ENCODE peak calls at places on chromosomes 11 and 22, in seven cellular contexts. Y, N, K, D, W, Z and Q are unnamed samples. For H3K27me3 and H3K4me1, the result is how much of the 10 kb centered on the place peaks cover.

GRCh38 chr22:32469799-32470212 is 4.8 kb upstream of the FBXO7 start:
- DNase-seq in D (no peak), K (no peak), Z (no peak), N (no peak), Y (no peak), W (peak), Q (no peak)

GRCh38 chr11:104918113-104918824 is 20.0 kb upstream of the CASP12 start:
- DNase-seq in W (peak), N (no peak), Z (peak), K (no peak), D (peak), Y (peak), Q (no peak)

GRCh38 chr22:23639661-23640060 is 7.5 kb upstream of the DRICH1 start:
- DNase-seq in Z (no peak), W (no peak), K (no peak), Y (no peak), D (no peak), N (no peak), Q (no peak)

GRCh38 chr22:50264104-50264745 is 2.7 kb upstream of the MAPK12 start:
- DNase-seq in K (no peak), W (no peak), N (no peak), Z (no peak), Y (no peak), D (no peak), Q (no peak)

GRCh38 chr11:21115999-21116398 is 446.6 kb downstream of the NELL1 start:
- DNase-seq in W (no peak), Y (no peak), Z (no peak), N (no peak), K (no peak), D (no peak), Q (no peak)

GRCh38 chr11:19651654-19652053 is 61.0 kb upstream of the NAV2 start:
- DNase-seq in Z (no peak), Y (no peak), W (no peak), N (no peak), K (no peak), D (no peak), Q (no peak)

GRCh38 chr11:11157201-11157600 is 195.8 kb downstream of the CSNK2A3 start:
- DNase-seq in W (no peak), Y (peak), Z (no peak), K (no peak), N (no peak), D (peak), Q (peak)

GRCh38 chr22:32622004-32622761 is 147.6 kb downstream of the FBXO7 start:
- DNase-seq in K (peak), W (peak), D (no peak), N (no peak), Z (no peak), Y (no peak), Q (peak)

GRCh38 chr11:46906596-46906995 is 11.8 kb downstream of the LRP4 start:
- DNase-seq in D (no peak), Z (no peak), Y (no peak), N (no peak), W (peak), K (no peak), Q (no peak)

GRCh38 chr11:102243399-102243884 is 73.8 kb upstream of the BIRC3 start:
- DNase-seq in K (no peak), Z (no peak), N (no peak), Y (no peak), W (no peak), D (no peak), Q (no peak)

GRCh38 chr11:33713914-33714398 is 13.3 kb upstream of the C11orf91 start:
- DNase-seq in N (no peak), D (no peak), Z (no peak), K (no peak), W (no peak), Y (no peak), Q (no peak)

GRCh38 chr11:133945087-133945974 is 11.4 kb downstream of the IGSF9B start:
- DNase-seq in D (peak), Y (peak), Z (no peak), W (peak), K (no peak), N (no peak), Q (peak)

GRCh38 chr22:41094036-41094435 is 1.6 kb downstream of the EP300 start:
- DNase-seq in K (no peak), Z (no peak), N (no peak), D (no peak), W (peak), Y (peak), Q (no peak)

GRCh38 chr11:68990995-68991780 is 10.4 kb upstream of the MRGPRD start:
- DNase-seq in D (no peak), N (peak), K (peak), Z (no peak), Y (no peak), W (no peak), Q (no peak)

GRCh38 chr22:39384750-39385480 is 14.7 kb upstream of the TAB1 start:
- DNase-seq in Y (no peak), N (no peak), W (no peak), Z (no peak), D (no peak), K (no peak), Q (no peak)

GRCh38 chr11:121741954-121742361 is 289.2 kb upstream of the SORL1-AS1 start:
- DNase-seq in K (peak), Z (no peak), Y (no peak), W (peak), D (no peak), N (no peak), Q (peak)

GRCh38 chr22:32080904-32081303 is 37.8 kb downstream of the SLC5A1 start:
- DNase-seq in D (peak), N (no peak), K (no peak), W (peak), Z (peak), Y (peak), Q (no peak)

GRCh38 chr22:23564276-23564675 is 15.8 kb downstream of the IGLL1 start:
- DNase-seq in K (peak), Y (no peak), Z (no peak), D (no peak), N (no peak), W (no peak), Q (no peak)

GRCh38 chr11:115676206-115676605 is 172.0 kb upstream of the CADM1 start:
- DNase-seq in Z (no peak), Y (no peak), N (no peak), K (no peak), D (no peak), W (peak), Q (no peak)

GRCh38 chr11:64880240-64881001 is 2.0 kb upstream of the EHD1 start:
- DNase-seq in N (no peak), K (peak), Y (peak), D (peak), W (no peak), Z (no peak), Q (peak)

GRCh38 chr22:29309332-29310064 is 3.0 kb downstream of the GAS2L1 start:
- DNase-seq in Z (no peak), Y (no peak), K (no peak), N (no peak), W (no peak), D (no peak), Q (peak)

GRCh38 chr22:35560824-35561223 is 20.2 kb downstream of the RASD2 start:
- DNase-seq in Z (no peak), Y (no peak), D (no peak), N (no peak), K (no peak), W (no peak), Q (no peak)

GRCh38 chr11:117334896-117335295 is 7.2 kb downstream of the CEP164 start:
- DNase-seq in K (no peak), Y (no peak), Z (no peak), N (no peak), D (no peak), W (no peak), Q (no peak)

GRCh38 chr22:46081036-46081830 is 69.1 kb upstream of the PPARA start:
- DNase-seq in D (no peak), N (peak), K (peak), Y (no peak), W (no peak), Z (no peak), Q (peak)
- H3K27ac ChIP-seq in D (no peak), N (peak), K (peak), Y (no peak), W (peak), Z (peak), Q (peak)

GRCh38 chr11:2086239-2087040 is 52.7 kb downstream of the IGF2 start:
- DNase-seq in K (peak), Z (no peak), N (peak), W (no peak), Y (no peak), D (no peak), Q (no peak)

GRCh38 chr11:2090172-2091111 is 48.7 kb downstream of the IGF2 start:
- DNase-seq in K (no peak), Y (no peak), N (peak), Z (no peak), W (no peak), D (no peak), Q (no peak)

GRCh38 chr11:2088746-2089535 is 50.2 kb downstream of the IGF2 start:
- DNase-seq in D (no peak), Y (no peak), K (peak), Z (no peak), N (peak), W (no peak), Q (no peak)

GRCh38 chr11:2089536-2090165 is 49.5 kb downstream of the IGF2 start:
- DNase-seq in K (peak), Z (no peak), Y (peak), W (peak), D (peak), N (peak), Q (no peak)

DNA sequence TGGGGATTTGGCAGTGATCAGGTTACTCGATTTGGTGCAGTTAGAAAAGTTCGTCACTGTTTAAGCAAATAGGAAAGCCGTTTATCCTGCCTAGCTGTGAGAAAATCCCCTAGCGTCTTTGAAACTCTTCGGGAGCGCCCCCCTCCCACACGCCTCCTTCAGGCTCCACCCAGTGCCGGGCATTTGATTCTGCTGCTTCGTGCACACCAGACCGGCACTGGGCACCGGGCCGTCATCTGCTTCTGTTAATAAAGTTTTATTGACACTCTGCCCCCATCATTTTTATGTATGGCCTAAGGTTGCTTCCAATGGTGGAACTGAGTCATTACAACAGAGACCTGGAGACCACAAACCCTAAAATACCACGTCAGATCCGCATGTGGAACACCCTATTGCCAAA is 50.9 kb downstream of the IGF2 start:
- DNase-seq in W (no peak), N (no peak), K (no peak), Y (no peak), D (no peak), Z (no peak), Q (no peak)
- H3K27me3 ChIP-seq in W (under half), N (under half), K (under half), Y (under half), D (under half), Z (under half), Q (under half)

DNA sequence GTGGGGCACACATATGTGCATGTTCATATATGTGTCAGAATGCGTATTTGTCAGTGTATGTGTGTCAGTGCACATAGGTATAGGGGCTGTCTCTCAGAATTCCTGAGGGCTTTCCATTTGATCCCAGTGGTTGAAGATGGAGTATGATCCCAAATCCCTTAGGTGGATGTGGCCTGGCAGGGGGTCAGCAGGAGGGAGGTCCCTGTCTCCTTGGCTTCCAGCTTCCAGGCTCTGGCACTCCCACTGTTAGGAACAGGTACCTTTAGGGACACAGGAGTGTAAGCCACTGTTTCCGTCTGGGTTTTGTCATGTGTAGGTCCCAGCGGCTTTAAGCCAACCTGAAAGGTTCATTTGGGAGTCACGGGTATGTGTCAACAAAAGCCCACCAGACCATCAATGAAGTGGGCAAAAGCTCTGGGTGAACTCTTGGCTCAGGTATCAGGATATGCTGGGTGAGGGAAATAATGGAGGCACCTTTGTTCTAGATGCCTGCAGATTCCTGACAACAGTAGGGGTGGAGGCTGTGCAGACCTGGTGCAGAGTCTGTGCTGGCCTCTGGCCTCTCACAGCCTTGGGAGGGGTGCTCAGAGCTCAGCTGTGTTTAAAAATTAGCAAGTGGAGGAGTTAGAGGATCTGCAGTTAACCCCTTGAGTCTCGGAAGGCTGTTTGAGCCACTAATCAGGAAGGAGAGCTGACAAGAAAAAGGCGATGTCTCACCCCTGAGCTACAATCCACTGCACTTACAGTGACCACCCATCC is 9.0 kb downstream of the KCNQ1OT1 start:
- DNase-seq in N (no peak), K (peak), W (no peak), Z (no peak), D (no peak), Y (no peak), Q (no peak)
- H3K4me1 ChIP-seq in N (under half), K (under half), W (under half), Z (under half), D (under half), Y (under half), Q (under half)

DNA sequence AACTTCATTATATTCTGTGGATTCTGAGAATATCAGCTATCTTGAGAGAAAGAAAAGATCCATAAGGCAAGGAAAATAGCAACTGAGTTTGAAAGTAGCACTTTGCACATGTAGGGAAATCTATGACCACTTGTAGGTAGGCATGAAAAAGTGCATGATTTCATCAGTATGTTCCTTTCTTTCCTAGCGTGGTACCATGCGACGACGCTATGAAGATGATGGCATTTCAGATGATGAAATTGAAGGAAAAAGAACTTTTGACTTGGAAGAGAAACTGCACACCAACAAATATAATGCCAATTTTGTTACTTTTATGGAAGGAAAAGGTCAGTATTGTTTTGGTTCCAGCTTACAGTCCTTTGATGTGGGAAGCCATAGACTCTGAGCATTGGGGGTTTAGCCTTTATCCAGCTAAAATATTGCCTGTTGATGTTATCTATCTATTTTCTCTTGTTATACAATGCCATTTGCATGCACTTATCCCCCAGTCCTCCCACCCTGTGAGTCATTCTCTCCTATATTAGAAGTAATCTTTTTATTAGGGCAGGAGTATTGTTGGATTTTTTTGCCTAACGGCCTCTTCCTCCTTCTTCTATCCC is 60.9 kb downstream of the KDM2A start:
- DNase-seq in D (no peak), Z (no peak), W (peak), Y (no peak), K (no peak), N (no peak), Q (no peak)
- H3K27ac ChIP-seq in D (no peak), Z (no peak), W (no peak), Y (no peak), K (no peak), N (no peak), Q (no peak)

DNA sequence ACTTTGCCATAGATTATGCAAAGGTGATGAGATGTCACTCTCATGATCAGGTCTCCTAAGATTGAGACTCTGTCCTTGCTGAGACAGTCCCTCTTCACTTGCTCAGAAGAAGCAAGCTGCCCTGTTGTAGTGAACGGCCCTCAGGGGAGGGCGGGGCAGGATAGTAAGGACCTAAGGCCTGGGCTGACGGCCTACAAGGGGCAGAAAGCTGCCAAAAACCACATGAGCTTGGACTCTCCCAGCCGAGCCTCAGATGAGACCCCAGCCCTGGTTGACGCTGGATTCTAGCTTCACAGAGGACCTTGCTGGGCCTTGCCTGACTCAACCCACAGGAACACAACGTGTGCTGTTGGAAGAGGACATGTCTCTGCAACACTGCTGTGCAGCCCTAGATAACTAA is 1182.5 kb downstream of the TBC1D22A start:
- DNase-seq in D (no peak), Z (no peak), K (no peak), W (no peak), N (no peak), Y (no peak), Q (no peak)
- H3K27me3 ChIP-seq in D (under half), Z (under half), K (under half), W (under half), N (under half), Y (under half), Q (under half)

DNA sequence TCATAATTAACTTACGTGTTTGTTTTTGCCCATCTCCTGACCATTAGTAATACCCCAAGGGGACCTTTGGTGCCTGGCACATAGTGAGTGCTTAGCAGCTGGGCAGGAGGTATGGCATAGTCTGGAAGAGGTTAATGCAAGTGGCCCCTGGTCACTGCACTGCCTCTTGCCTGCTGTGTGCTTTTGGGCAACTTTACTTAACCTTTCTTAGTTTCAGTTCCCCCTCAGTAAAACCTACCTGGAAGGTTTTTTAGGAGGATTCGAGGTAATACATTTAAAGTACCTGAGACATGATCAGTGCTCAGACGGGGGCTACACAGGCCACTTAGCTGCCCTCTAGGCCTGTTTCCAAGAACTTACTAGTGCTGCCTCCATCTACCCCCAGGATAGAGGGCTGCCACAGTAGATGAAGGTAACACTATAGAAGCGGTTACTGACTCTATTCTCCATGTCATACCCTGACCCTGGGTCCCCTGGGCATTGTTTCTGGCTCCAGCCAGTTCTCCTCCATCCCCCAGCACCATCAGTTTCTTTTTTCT is 3.4 kb downstream of the POLD4 start:
- DNase-seq in D (no peak), Z (no peak), N (no peak), K (no peak), Y (no peak), W (no peak), Q (no peak)
- H3K4me1 ChIP-seq in D (under half), Z (under half), N (half or more), K (under half), Y (half or more), W (under half), Q (under half)

GRCh38 chr22:43126506-43127165 is 16.1 kb downstream of the BIK start:
- DNase-seq in Z (no peak), D (no peak), Y (no peak), N (no peak), K (no peak), W (peak), Q (no peak)

GRCh38 chr22:43127166-43127908 is 15.9 kb downstream of the MCAT start:
- DNase-seq in W (no peak), K (no peak), Y (no peak), D (no peak), Z (no peak), N (no peak), Q (no peak)

GRCh38 chr22:43129426-43130425 is 13.5 kb downstream of the MCAT start:
- DNase-seq in N (no peak), Y (no peak), D (no peak), K (no peak), W (no peak), Z (no peak), Q (no peak)

GRCh38 chr22:43128116-43128515 is 15.1 kb downstream of the MCAT start:
- DNase-seq in Y (no peak), K (no peak), Z (no peak), N (no peak), W (no peak), D (no peak), Q (no peak)

DNA sequence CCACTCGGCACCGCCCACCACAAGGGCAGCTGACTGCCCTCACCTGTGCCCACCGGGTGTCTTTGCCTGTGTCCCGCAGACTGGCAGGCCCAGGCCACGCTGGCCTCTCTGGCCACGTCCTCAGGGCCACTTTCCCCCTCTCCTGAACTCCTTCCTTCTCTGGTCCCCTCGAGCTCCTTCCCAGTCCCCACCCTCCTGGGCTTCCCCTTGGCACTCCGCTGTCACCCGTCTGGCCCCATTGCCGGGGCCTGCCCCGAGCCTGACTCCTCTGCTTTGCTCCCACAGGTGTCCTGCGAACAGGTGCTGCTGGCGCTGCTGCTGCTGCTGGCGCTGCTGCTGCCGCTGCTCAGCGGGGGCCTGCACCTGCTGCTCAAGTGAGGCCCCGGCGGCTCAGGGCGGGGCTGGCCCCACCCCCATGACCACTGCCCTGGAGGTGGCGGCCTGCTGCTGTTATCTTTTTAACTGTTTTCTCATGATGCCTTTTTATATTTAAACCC is 14.2 kb downstream of the MCAT start:
- DNase-seq in N (no peak), K (no peak), Y (no peak), Z (no peak), D (no peak), W (no peak), Q (no peak)
- H3K27ac ChIP-seq in N (no peak), K (no peak), Y (no peak), Z (no peak), D (no peak), W (no peak), Q (no peak)

GRCh38 chr11:126514061-126514713 is 158.7 kb downstream of the ST3GAL4 start:
- DNase-seq in Y (no peak), N (peak), K (no peak), D (no peak), W (no peak), Z (no peak), Q (no peak)
- H3K27me3 ChIP-seq in Y (under half), N (under half), K (under half), D (under half), W (under half), Z (under half), Q (under half)

GRCh38 chr11:119149371-119150275 is 771 bp downstream of the ABCG4 start:
- DNase-seq in W (no peak), Z (no peak), Y (no peak), K (no peak), D (peak), N (peak), Q (peak)
- H3K4me1 ChIP-seq in W (under half), Z (under half), Y (under half), K (under half), D (under half), N (under half), Q (under half)